ENCODE peak calls at places on chromosome 9, in ten cellular contexts. One of them, this sample, is unnamed.

GRCh38 chr9:36815566-36816348 is 218.3 kb downstream of the PAX5 start:
- DNase-seq in RWPE1: no peak
- DNase-seq in HFF-Myc: no peak
- DNase-seq in aorta: no peak
- DNase-seq in left cardiac atrium: no peak
- DNase-seq in RKO: no peak
- DNase-seq in GM04504: no peak
- DNase-seq in H7: no peak
- DNase-seq in left colon: no peak
- DNase-seq in MCF 10A: no peak
- DNase-seq in this sample: no peak

GRCh38 chr9:119091074-119091473 is 278.2 kb downstream of the BRINP1 start:
- DNase-seq in RWPE1: no peak
- DNase-seq in HFF-Myc: no peak
- DNase-seq in aorta: no peak
- DNase-seq in left cardiac atrium: no peak
- DNase-seq in RKO: peak; percentile 8
- DNase-seq in GM04504: no peak
- DNase-seq in H7: no peak
- DNase-seq in left colon: no peak
- DNase-seq in MCF 10A: no peak
- DNase-seq in this sample: no peak

GRCh38 chr9:8616419-8616818 is 816.8 kb upstream of the DMAC1 start:
- DNase-seq in RWPE1: no peak
- DNase-seq in HFF-Myc: no peak
- DNase-seq in aorta: no peak
- DNase-seq in left cardiac atrium: no peak
- DNase-seq in RKO: no peak
- DNase-seq in GM04504: no peak
- DNase-seq in H7: no peak
- DNase-seq in left colon: no peak
- DNase-seq in MCF 10A: no peak
- DNase-seq in this sample: no peak

GRCh38 chr9:124696101-124696500 is 75.0 kb downstream of the NR6A1 start:
- DNase-seq in RWPE1: peak; percentile 50
- DNase-seq in HFF-Myc: no peak
- DNase-seq in aorta: no peak
- DNase-seq in left cardiac atrium: no peak
- DNase-seq in RKO: no peak
- DNase-seq in GM04504: no peak
- DNase-seq in H7: no peak
- DNase-seq in left colon: no peak
- DNase-seq in MCF 10A: no peak
- DNase-seq in this sample: no peak

GRCh38 chr9:133526721-133527321 is 2.1 kb upstream of the MYMK start:
- DNase-seq in RWPE1: no peak
- DNase-seq in HFF-Myc: no peak
- DNase-seq in aorta: no peak
- DNase-seq in left cardiac atrium: no peak
- DNase-seq in RKO: no peak
- DNase-seq in GM04504: no peak
- DNase-seq in H7: peak; percentile 71
- DNase-seq in left colon: no peak
- DNase-seq in MCF 10A: no peak
- DNase-seq in this sample: no peak

GRCh38 chr9:112166176-112167140 is 8.6 kb downstream of the SUSD1 start:
- DNase-seq in RWPE1: peak; percentile 85
- DNase-seq in HFF-Myc: no peak
- DNase-seq in aorta: no peak
- DNase-seq in left cardiac atrium: peak; percentile 32
- DNase-seq in RKO: no peak
- DNase-seq in GM04504: peak; percentile 52
- DNase-seq in H7: no peak
- DNase-seq in left colon: no peak
- DNase-seq in MCF 10A: peak; percentile 66
- DNase-seq in this sample: peak; percentile 39

GRCh38 chr9:6239694-6240093 is 24.1 kb downstream of the IL33 start:
- DNase-seq in RWPE1: no peak
- DNase-seq in HFF-Myc: no peak
- DNase-seq in aorta: no peak
- DNase-seq in left cardiac atrium: no peak
- DNase-seq in RKO: no peak
- DNase-seq in GM04504: no peak
- DNase-seq in H7: no peak
- DNase-seq in left colon: no peak
- DNase-seq in MCF 10A: no peak
- DNase-seq in this sample: no peak

GRCh38 chr9:137295313-137296213 is 6.5 kb downstream of the NRARP start:
- DNase-seq in RWPE1: peak; percentile 80
- DNase-seq in HFF-Myc: no peak
- DNase-seq in aorta: no peak
- DNase-seq in left cardiac atrium: peak; percentile 55
- DNase-seq in RKO: peak; percentile 59
- DNase-seq in GM04504: no peak
- DNase-seq in H7: peak; percentile 98
- DNase-seq in left colon: peak; percentile 36
- DNase-seq in MCF 10A: no peak
- DNase-seq in this sample: no peak

GRCh38 chr9:129284607-129285291 is 106.7 kb upstream of the IER5L start:
- DNase-seq in RWPE1: no peak
- DNase-seq in HFF-Myc: no peak
- DNase-seq in aorta: peak; percentile 67
- DNase-seq in left cardiac atrium: no peak
- DNase-seq in RKO: no peak
- DNase-seq in GM04504: no peak
- DNase-seq in H7: peak; percentile 26
- DNase-seq in left colon: no peak
- DNase-seq in MCF 10A: no peak
- DNase-seq in this sample: no peak

GRCh38 chr9:135060461-135061116 is 26.9 kb upstream of the OLFM1 start:
- DNase-seq in RWPE1: no peak
- DNase-seq in HFF-Myc: no peak
- DNase-seq in aorta: peak; percentile 30
- DNase-seq in left cardiac atrium: no peak
- DNase-seq in RKO: no peak
- DNase-seq in GM04504: no peak
- DNase-seq in H7: no peak
- DNase-seq in left colon: no peak
- DNase-seq in MCF 10A: no peak
- DNase-seq in this sample: no peak

GRCh38 chr9:34995288-34996060 is 5.9 kb downstream of the DNAJB5 start:
- DNase-seq in RWPE1: no peak
- DNase-seq in HFF-Myc: no peak
- DNase-seq in aorta: no peak
- DNase-seq in left cardiac atrium: no peak
- DNase-seq in RKO: no peak
- DNase-seq in GM04504: no peak
- DNase-seq in H7: peak; percentile 6
- DNase-seq in left colon: no peak
- DNase-seq in MCF 10A: peak; percentile 93
- DNase-seq in this sample: peak; percentile 73

GRCh38 chr9:37551888-37552287 is 24.3 kb downstream of the FBXO10 start:
- DNase-seq in RWPE1: no peak
- DNase-seq in HFF-Myc: no peak
- DNase-seq in aorta: no peak
- DNase-seq in left cardiac atrium: no peak
- DNase-seq in RKO: no peak
- DNase-seq in GM04504: no peak
- DNase-seq in H7: no peak
- DNase-seq in left colon: no peak
- DNase-seq in MCF 10A: no peak
- DNase-seq in this sample: no peak

GRCh38 chr9:137547687-137548543 is 2.3 kb downstream of the PNPLA7 start:
- DNase-seq in RWPE1: no peak
- DNase-seq in HFF-Myc: no peak
- DNase-seq in aorta: no peak
- DNase-seq in left cardiac atrium: peak; percentile 56
- DNase-seq in RKO: no peak
- DNase-seq in GM04504: no peak
- DNase-seq in H7: no peak
- DNase-seq in left colon: no peak
- DNase-seq in MCF 10A: no peak
- DNase-seq in this sample: no peak

GRCh38 chr9:14080940-14081621 is 232.9 kb downstream of the NFIB start:
- DNase-seq in RWPE1: peak; percentile 36
- DNase-seq in HFF-Myc: no peak
- DNase-seq in aorta: no peak
- DNase-seq in left cardiac atrium: no peak
- DNase-seq in RKO: no peak
- DNase-seq in GM04504: no peak
- DNase-seq in H7: no peak
- DNase-seq in left colon: no peak
- DNase-seq in MCF 10A: no peak
- DNase-seq in this sample: peak; percentile 68

GRCh38 chr9:13113201-13113600 is 166.3 kb downstream of the MPDZ start:
- DNase-seq in RWPE1: no peak
- DNase-seq in HFF-Myc: peak; percentile 42
- DNase-seq in aorta: no peak
- DNase-seq in left cardiac atrium: no peak
- DNase-seq in RKO: no peak
- DNase-seq in GM04504: peak; percentile 58
- DNase-seq in H7: no peak
- DNase-seq in left colon: no peak
- DNase-seq in MCF 10A: no peak
- DNase-seq in this sample: no peak

GRCh38 chr9:3508531-3509374 is 17.0 kb downstream of the RFX3 start:
- DNase-seq in RWPE1: no peak
- DNase-seq in HFF-Myc: no peak
- DNase-seq in aorta: no peak
- DNase-seq in left cardiac atrium: no peak
- DNase-seq in RKO: no peak
- DNase-seq in GM04504: no peak
- DNase-seq in H7: no peak
- DNase-seq in left colon: no peak
- DNase-seq in MCF 10A: peak; percentile 70
- DNase-seq in this sample: no peak

GRCh38 chr9:100848731-100849130 is 179.8 kb upstream of the PLPPR1 start:
- DNase-seq in RWPE1: no peak
- DNase-seq in HFF-Myc: no peak
- DNase-seq in aorta: no peak
- DNase-seq in left cardiac atrium: no peak
- DNase-seq in RKO: peak; percentile 58
- DNase-seq in GM04504: no peak
- DNase-seq in H7: no peak
- DNase-seq in left colon: no peak
- DNase-seq in MCF 10A: peak; percentile 8
- DNase-seq in this sample: no peak

GRCh38 chr9:71685394-71685793 is 82.9 kb downstream of the CEMIP2 start:
- DNase-seq in RWPE1: no peak
- DNase-seq in HFF-Myc: no peak
- DNase-seq in aorta: no peak
- DNase-seq in left cardiac atrium: no peak
- DNase-seq in RKO: no peak
- DNase-seq in GM04504: no peak
- DNase-seq in H7: no peak
- DNase-seq in left colon: no peak
- DNase-seq in MCF 10A: no peak
- DNase-seq in this sample: no peak

GRCh38 chr9:136828474-136829140 is 13.7 kb upstream of the AJM1 start:
- DNase-seq in RWPE1: no peak
- DNase-seq in HFF-Myc: no peak
- DNase-seq in aorta: peak; percentile 55
- DNase-seq in left cardiac atrium: no peak
- DNase-seq in RKO: no peak
- DNase-seq in GM04504: no peak
- DNase-seq in H7: no peak
- DNase-seq in left colon: no peak
- DNase-seq in MCF 10A: no peak
- DNase-seq in this sample: no peak

GRCh38 chr9:125532412-125532811 is 174.6 kb downstream of the MAPKAP1 start:
- DNase-seq in RWPE1: no peak
- DNase-seq in HFF-Myc: no peak
- DNase-seq in aorta: no peak
- DNase-seq in left cardiac atrium: no peak
- DNase-seq in RKO: no peak
- DNase-seq in GM04504: no peak
- DNase-seq in H7: no peak
- DNase-seq in left colon: no peak
- DNase-seq in MCF 10A: no peak
- DNase-seq in this sample: no peak

GRCh38 chr9:95167998-95168397 is 149.5 kb downstream of the FANCC start:
- DNase-seq in RWPE1: peak; percentile 75
- DNase-seq in HFF-Myc: peak; percentile 82
- DNase-seq in aorta: no peak
- DNase-seq in left cardiac atrium: peak; percentile 42
- DNase-seq in RKO: peak; percentile 86
- DNase-seq in GM04504: peak; percentile 69
- DNase-seq in H7: peak; percentile 64
- DNase-seq in left colon: peak; percentile 34
- DNase-seq in MCF 10A: peak; percentile 89
- DNase-seq in this sample: peak; percentile 46

GRCh38 chr9:128838338-128838737 is 8.7 kb upstream of the SPOUT1 start:
- DNase-seq in RWPE1: no peak
- DNase-seq in HFF-Myc: no peak
- DNase-seq in aorta: no peak
- DNase-seq in left cardiac atrium: no peak
- DNase-seq in RKO: no peak
- DNase-seq in GM04504: no peak
- DNase-seq in H7: no peak
- DNase-seq in left colon: no peak
- DNase-seq in MCF 10A: no peak
- DNase-seq in this sample: no peak

GRCh38 chr9:38371495-38371894 is 21.0 kb upstream of the ALDH1B1 start:
- DNase-seq in RWPE1: peak; percentile 70
- DNase-seq in HFF-Myc: no peak
- DNase-seq in aorta: no peak
- DNase-seq in left cardiac atrium: no peak
- DNase-seq in RKO: no peak
- DNase-seq in GM04504: no peak
- DNase-seq in H7: peak; percentile 53
- DNase-seq in left colon: peak; percentile 49
- DNase-seq in MCF 10A: peak; percentile 68
- DNase-seq in this sample: peak; percentile 18

GRCh38 chr9:114803459-114803858 is 2.4 kb downstream of the TNFSF15 start:
- DNase-seq in RWPE1: no peak
- DNase-seq in HFF-Myc: no peak
- DNase-seq in aorta: no peak
- DNase-seq in left cardiac atrium: no peak
- DNase-seq in RKO: no peak
- DNase-seq in GM04504: no peak
- DNase-seq in H7: peak; percentile 11
- DNase-seq in left colon: no peak
- DNase-seq in MCF 10A: no peak
- DNase-seq in this sample: no peak

GRCh38 chr9:13575558-13575957 is 296.1 kb upstream of the MPDZ start:
- DNase-seq in RWPE1: no peak
- DNase-seq in HFF-Myc: no peak
- DNase-seq in aorta: no peak
- DNase-seq in left cardiac atrium: peak; percentile 47
- DNase-seq in RKO: no peak
- DNase-seq in GM04504: no peak
- DNase-seq in H7: no peak
- DNase-seq in left colon: no peak
- DNase-seq in MCF 10A: no peak
- DNase-seq in this sample: no peak

GRCh38 chr9:121672213-121672612 is 20.8 kb downstream of the DAB2IP start:
- DNase-seq in RWPE1: no peak
- DNase-seq in HFF-Myc: no peak
- DNase-seq in aorta: no peak
- DNase-seq in left cardiac atrium: no peak
- DNase-seq in RKO: no peak
- DNase-seq in GM04504: no peak
- DNase-seq in H7: no peak
- DNase-seq in left colon: no peak
- DNase-seq in MCF 10A: no peak
- DNase-seq in this sample: no peak

GRCh38 chr9:115845648-115846312 is 307.8 kb upstream of the PAPPA start:
- DNase-seq in RWPE1: peak; percentile 57
- DNase-seq in HFF-Myc: no peak
- DNase-seq in aorta: no peak
- DNase-seq in left cardiac atrium: no peak
- DNase-seq in RKO: peak; percentile 28
- DNase-seq in GM04504: no peak
- DNase-seq in H7: no peak
- DNase-seq in left colon: no peak
- DNase-seq in MCF 10A: peak; percentile 83
- DNase-seq in this sample: peak; percentile 52

GRCh38 chr9:130893250-130894101 is 3.1 kb downstream of the QRFP start:
- DNase-seq in RWPE1: no peak
- DNase-seq in HFF-Myc: no peak
- DNase-seq in aorta: peak; percentile 79
- DNase-seq in left cardiac atrium: peak; percentile 68
- DNase-seq in RKO: no peak
- DNase-seq in GM04504: no peak
- DNase-seq in H7: peak; percentile 84
- DNase-seq in left colon: peak; percentile 69
- DNase-seq in MCF 10A: peak; percentile 9
- DNase-seq in this sample: no peak